ENCODE peak calls at places on chromosomes 11 and 22, in five cellular contexts. U, R, V, K and S are unnamed samples.
A peak's percentile ranks its signal among the peaks of the same experiment; 100 is the strongest.

GRCh38 chr22:48575567-48576332 is 1251.9 kb downstream of the BRD1 start:
- DNase-seq in U (no peak), V (no peak), R (no peak), K (no peak), S (no peak)

GRCh38 chr11:109490953-109491733 is 69.2 kb downstream of the C11orf87 start:
- DNase-seq in R (no peak), V (no peak), K (no peak), U (no peak), S (no peak)

GRCh38 chr11:2886191-2886894 is 768 bp upstream of the CDKN1C start:
- DNase-seq in K (no peak), V (peak; percentile 39), U (no peak), R (no peak), S (no peak)

GRCh38 chr22:32533265-32534068 is 58.9 kb downstream of the FBXO7 start:
- DNase-seq in V (no peak), U (no peak), R (no peak), K (no peak), S (no peak)

GRCh38 chr11:2209900-2210321 is 38.3 kb upstream of the TH start:
- DNase-seq in K (no peak), U (no peak), R (no peak), V (no peak), S (no peak)

GRCh38 chr11:12185914-12186313 is 75.5 kb downstream of the MICAL2 start:
- DNase-seq in U (no peak), R (no peak), V (peak; percentile 81), K (no peak), S (no peak)

GRCh38 chr11:119607726-119608125 is 121.3 kb downstream of the NECTIN1 start:
- DNase-seq in V (no peak), K (no peak), R (no peak), U (no peak), S (no peak)

GRCh38 chr11:64744544-64745218 is 739 bp upstream of the RASGRP2 start:
- DNase-seq in V (no peak), K (peak; percentile 89), U (no peak), R (no peak), S (peak; percentile 73)

GRCh38 chr22:35452351-35452781 is 52.4 kb downstream of the MCM5 start:
- DNase-seq in R (no peak), K (no peak), V (no peak), U (no peak), S (no peak)

GRCh38 chr22:41603873-41604332 is 14.3 kb upstream of the PMM1 start:
- DNase-seq in K (peak; percentile 56), U (no peak), V (no peak), R (peak; percentile 91), S (peak; percentile 80)

GRCh38 chr11:3122775-3123201 is 42.3 kb downstream of the OSBPL5 start:
- DNase-seq in V (no peak), K (no peak), R (no peak), U (no peak), S (no peak)

GRCh38 chr11:95700471-95700817 is 89.1 kb downstream of the FAM76B start:
- DNase-seq in R (no peak), V (no peak), K (no peak), U (no peak), S (no peak)

GRCh38 chr11:44162662-44163061 is 67.2 kb downstream of the EXT2 start:
- DNase-seq in V (no peak), U (no peak), K (no peak), R (no peak), S (no peak)

GRCh38 chr22:39327995-39328754 is 8.8 kb upstream of the RPL3 start:
- DNase-seq in R (no peak), K (no peak), U (no peak), V (no peak), S (no peak)

GRCh38 chr11:128448487-128448886 is 138.9 kb downstream of the ETS1 start:
- DNase-seq in R (no peak), V (no peak), U (peak; percentile 48), K (no peak), S (no peak)

GRCh38 chr11:65356394-65356972 is 1.9 kb downstream of the TIGD3 start:
- DNase-seq in V (no peak), R (no peak), K (no peak), U (no peak), S (no peak)

GRCh38 chr22:38570841-38571364 is 920 bp upstream of the DMC1 start:
- DNase-seq in V (no peak), K (no peak), R (no peak), U (peak; percentile 9), S (peak; percentile 69)

GRCh38 chr11:77074626-77075221 is 8.0 kb downstream of the CAPN5 start:
- DNase-seq in R (no peak), K (no peak), U (no peak), V (no peak), S (no peak)

GRCh38 chr11:89136606-89137005 is 41.1 kb upstream of the TYR start:
- DNase-seq in U (no peak), R (no peak), K (no peak), V (no peak), S (no peak)
- TF ChIP-seq MYC in U (no peak), R (no peak), K (no peak), V (no peak), S (no peak)

GRCh38 chr11:70472240-70472639 is 73.9 kb downstream of the CTTN start:
- DNase-seq in V (no peak), K (no peak), U (no peak), R (no peak), S (no peak)

GRCh38 chr11:70473186-70473872 is 75.0 kb downstream of the CTTN start:
- DNase-seq in K (no peak), V (no peak), U (no peak), R (no peak), S (no peak)

GRCh38 chr11:70470127-70470526 is 71.8 kb downstream of the CTTN start:
- DNase-seq in R (peak; percentile 61), V (no peak), U (no peak), K (peak; percentile 17), S (no peak)

GRCh38 chr11:70468256-70469230 is 70.2 kb downstream of the CTTN start:
- DNase-seq in V (no peak), K (no peak), R (no peak), U (no peak), S (no peak)

DNA sequence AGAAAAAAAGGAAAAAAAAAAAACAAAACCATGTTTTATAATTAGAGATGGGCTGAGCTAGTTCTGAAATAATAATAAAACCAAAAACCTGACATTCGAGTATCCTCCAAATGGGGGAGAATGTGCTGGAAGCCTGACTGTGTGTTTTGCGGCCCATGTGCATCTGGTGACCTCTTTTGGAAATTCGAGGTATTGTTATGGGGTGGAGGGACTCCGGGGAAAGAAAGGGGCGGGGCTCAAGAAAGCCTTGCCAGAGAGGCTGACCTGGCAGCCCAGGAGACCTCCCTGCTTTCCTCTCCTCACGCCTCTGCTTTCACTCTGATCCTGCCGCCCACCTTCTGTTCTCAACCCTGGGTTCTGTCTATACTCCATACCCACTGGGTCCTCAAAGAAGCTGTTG is 72.9 kb downstream of the CTTN start:
- DNase-seq in U (peak; percentile 78), K (peak; percentile 90), V (peak; percentile 35), R (no peak), S (peak; percentile 70)
- TF ChIP-seq CTCF in U (peak; percentile 28), K (peak; percentile 92), V (peak; percentile 6), R (peak; percentile 67), S (peak; percentile 63)

DNA sequence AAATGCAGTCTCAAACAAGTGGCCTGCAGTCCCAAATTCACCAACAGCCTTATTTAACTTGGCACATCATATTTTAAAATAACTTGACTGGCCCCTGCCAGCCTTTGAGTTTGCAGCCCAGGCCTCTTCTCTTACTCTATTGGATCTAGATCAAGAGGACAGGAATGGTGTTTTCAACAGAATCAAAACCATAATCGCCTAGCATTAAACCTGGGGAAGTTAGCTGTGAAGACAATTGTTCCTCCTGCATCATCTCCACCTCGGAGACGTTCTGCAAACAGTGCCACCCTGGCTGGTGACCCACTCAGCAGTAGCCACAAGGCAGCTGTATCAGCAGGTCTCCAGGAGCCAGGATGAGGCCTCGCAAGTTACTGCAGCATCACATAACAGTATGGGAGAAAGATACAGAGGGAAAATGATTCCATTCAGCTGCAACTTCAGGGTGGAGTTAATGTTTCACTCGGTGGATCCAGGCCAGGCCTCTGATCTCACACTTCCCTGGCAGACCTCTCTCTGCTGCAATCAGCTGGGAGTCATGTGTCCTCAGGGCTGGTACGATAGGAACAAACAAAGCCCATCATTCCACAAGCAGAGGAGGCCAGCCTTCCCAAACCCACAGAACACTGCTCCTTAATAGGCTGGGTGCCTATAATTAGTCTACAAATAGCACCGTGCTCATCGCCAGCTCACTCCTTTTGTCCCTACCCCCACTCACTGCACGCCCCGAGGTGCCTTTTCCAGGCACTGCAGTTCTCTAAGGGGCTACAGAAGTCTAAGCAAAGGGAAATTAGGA is 18.6 kb upstream of the SCN2B start:
- DNase-seq in V (peak; percentile 24), U (peak; percentile 62), R (no peak), K (no peak), S (no peak)
- TF ChIP-seq POLR2A in V (no peak), U (no peak), R (no peak), K (no peak), S (no peak)

GRCh38 chr11:914747-915493 is 4.3 kb upstream of the CHID1 start:
- DNase-seq in U (no peak), V (no peak), R (no peak), K (no peak), S (no peak)
- TF ChIP-seq MYC in U (no peak), V (no peak), R (no peak), K (no peak), S (no peak)